ENCODE peak calls at places on chromosomes 4 and X, in six cellular contexts. Y, U, F, P, T and J are unnamed samples.

GRCh38 chrX:47218280-47218919 is at the start of gene CDK16:
- DNase-seq in F (peak), P (peak), Y (peak), U (peak), T (peak), J (peak)

GRCh38 chr4:176592976-176593375 is 199.7 kb downstream of the VEGFC start:
- DNase-seq in T (no peak), P (no peak), U (no peak), Y (no peak), F (no peak), J (no peak)

GRCh38 chr4:168124008-168124641 is 31.8 kb downstream of the ANXA10 start:
- DNase-seq in U (no peak), P (no peak), T (no peak), Y (no peak), F (no peak), J (no peak)

GRCh38 chr4:85937507-85937906 is 422.3 kb downstream of the MAPK10 start:
- DNase-seq in F (no peak), U (no peak), P (no peak), T (no peak), Y (no peak), J (no peak)

GRCh38 chr4:7813674-7814073 is 126.0 kb downstream of the AFAP1 start:
- DNase-seq in U (no peak), Y (no peak), T (no peak), P (no peak), F (no peak), J (no peak)

GRCh38 chr4:136097676-136098075 is 1434.6 kb downstream of the PCDH18 start:
- DNase-seq in U (no peak), F (no peak), Y (no peak), T (no peak), P (no peak), J (no peak)

GRCh38 chrX:155263854-155264628 is at the start of gene RAB39B:
- DNase-seq in T (peak), P (peak), Y (peak), F (peak), U (peak), J (peak)

GRCh38 chrX:30957753-30958152 is 68.7 kb upstream of the TAB3 start:
- DNase-seq in Y (no peak), F (no peak), U (no peak), P (no peak), T (no peak), J (no peak)

GRCh38 chr4:187795737-187796136 is 199.8 kb upstream of the ZFP42 start:
- DNase-seq in P (no peak), Y (no peak), U (no peak), T (no peak), F (no peak), J (no peak)

GRCh38 chr4:10832989-10833635 is 148.5 kb upstream of the CLNK start:
- DNase-seq in P (no peak), F (no peak), Y (no peak), T (no peak), U (no peak), J (no peak)

GRCh38 chr4:75513529-75514130 is 573 bp downstream of the RCHY1 start:
- DNase-seq in Y (no peak), P (no peak), T (no peak), F (no peak), U (no peak), J (no peak)

GRCh38 chr4:11397146-11397545 is 31.5 kb downstream of the HS3ST1 start:
- DNase-seq in T (no peak), Y (no peak), U (no peak), F (no peak), P (no peak), J (no peak)

GRCh38 chr4:116733368-116733767 is 352.0 kb downstream of the TRAM1L1 start:
- DNase-seq in T (no peak), F (no peak), U (no peak), Y (no peak), P (no peak), J (no peak)

GRCh38 chr4:141427726-141428296 is 207.1 kb downstream of the ZNF330 start:
- DNase-seq in P (no peak), Y (no peak), F (no peak), U (no peak), T (no peak), J (no peak)

GRCh38 chrX:109619816-109620215 is 5.2 kb downstream of the KCNE5 start:
- DNase-seq in T (no peak), P (peak), F (no peak), Y (no peak), U (no peak), J (no peak)

GRCh38 chr4:138112389-138112788 is 129.8 kb downstream of the SLC7A11 start:
- DNase-seq in P (no peak), F (no peak), Y (no peak), U (no peak), T (no peak), J (no peak)

GRCh38 chrX:22351966-22352365 is 79.3 kb downstream of the CBLL2 start:
- DNase-seq in Y (no peak), F (no peak), U (no peak), P (no peak), T (no peak), J (no peak)

GRCh38 chrX:78650906-78651437 is 8.2 kb downstream of the RTL3 start:
- DNase-seq in U (no peak), F (no peak), T (no peak), Y (no peak), P (peak), J (no peak)

GRCh38 chr4:68463796-68464195 is 16.5 kb downstream of the TMPRSS11E start:
- DNase-seq in T (no peak), Y (no peak), F (no peak), P (no peak), U (no peak), J (no peak)

GRCh38 chrX:46979340-46979739 is 67.1 kb downstream of the JADE3 start:
- DNase-seq in F (no peak), P (no peak), T (no peak), U (no peak), Y (no peak), J (no peak)

GRCh38 chr4:123401466-123402175 is 5.0 kb downstream of the SPRY1 start:
- DNase-seq in T (no peak), Y (no peak), F (no peak), P (no peak), U (no peak), J (no peak)

GRCh38 chrX:53494427-53494826 is 60.3 kb upstream of the HSD17B10 start:
- DNase-seq in T (no peak), P (no peak), Y (no peak), F (no peak), U (no peak), J (no peak)

GRCh38 chrX:42017971-42018370 is 94.6 kb upstream of the CASK start:
- DNase-seq in U (no peak), F (no peak), P (no peak), Y (no peak), T (no peak), J (no peak)

GRCh38 chr4:38177035-38177791 is 217.0 kb downstream of the PTTG2 start:
- DNase-seq in Y (no peak), F (peak), T (no peak), U (peak), P (peak), J (peak)

GRCh38 chr4:125801373-125801772 is 486.6 kb downstream of the FAT4 start:
- DNase-seq in Y (no peak), F (no peak), U (no peak), P (no peak), T (no peak), J (no peak)

GRCh38 chrX:85309717-85310116 is 65.9 kb downstream of the ZNF711 start:
- DNase-seq in T (peak), Y (no peak), P (no peak), F (no peak), U (no peak), J (no peak)

GRCh38 chr4:90071289-90072235 is 55.6 kb upstream of the CCSER1 start:
- DNase-seq in F (no peak), T (no peak), P (no peak), U (no peak), Y (no peak), J (no peak)

GRCh38 chr4:2303121-2303685 is 41.3 kb upstream of the MXD4 start:
- DNase-seq in F (no peak), U (no peak), T (no peak), Y (no peak), P (no peak), J (no peak)

GRCh38 chrX:53716328-53717088 is 30.0 kb upstream of the HUWE1 start:
- DNase-seq in T (no peak), U (peak), F (no peak), Y (no peak), P (peak), J (peak)

GRCh38 chr4:120616-121015 is 3.7 kb upstream of the ZNF718 start:
- DNase-seq in Y (no peak), P (no peak), T (no peak), F (no peak), U (no peak), J (no peak)

GRCh38 chrX:153968754-153969124 is 2.9 kb downstream of the HCFC1 start:
- DNase-seq in U (no peak), Y (no peak), P (peak), T (no peak), F (no peak), J (peak)

GRCh38 chrX:153703036-153703370 is 15.3 kb downstream of the SLC6A8 start:
- DNase-seq in Y (no peak), U (no peak), F (no peak), T (no peak), P (no peak), J (peak)

GRCh38 chrX:96837808-96838207 is 45.9 kb upstream of the RPA4 start:
- DNase-seq in F (no peak), T (no peak), Y (no peak), P (no peak), U (no peak), J (no peak)

GRCh38 chr4:151324449-151325319 is 721 bp downstream of the SH3D19 start:
- DNase-seq in P (no peak), U (no peak), T (peak), Y (peak), F (peak), J (peak)

GRCh38 chrX:14508025-14508690 is 21.2 kb upstream of the GLRA2 start:
- DNase-seq in P (no peak), T (no peak), Y (no peak), U (no peak), F (no peak), J (no peak)

GRCh38 chr4:105050896-105051295 is 95.8 kb upstream of the TET2 start:
- DNase-seq in F (no peak), P (no peak), T (no peak), Y (no peak), U (no peak), J (no peak)